ENCODE peak calls at places on chromosomes 3 and 15, in eight cellular contexts. One of them, this sample, is unnamed. For H3K4me1, the result is how much of the 10 kb centered on the place peaks cover.

GRCh38 chr3:33023176-33024136 is 72.0 kb downstream of the CCR4 start:
- DNase-seq in pancreas: no peak
- DNase-seq in spleen: no peak
- DNase-seq in GM12878: no peak
- DNase-seq in adrenal gland: no peak
- DNase-seq in right atrium auricular region: no peak
- DNase-seq in effector memory CD4-positive, alpha-beta T cell: no peak
- DNase-seq in cardiac muscle cell: no peak
- DNase-seq in this sample: no peak

GRCh38 chr3:108302570-108302969 is 6.2 kb downstream of the HHLA2 start:
- DNase-seq in pancreas: no peak
- DNase-seq in spleen: no peak
- DNase-seq in GM12878: no peak
- DNase-seq in adrenal gland: no peak
- DNase-seq in right atrium auricular region: no peak
- DNase-seq in effector memory CD4-positive, alpha-beta T cell: no peak
- DNase-seq in cardiac muscle cell: no peak
- DNase-seq in this sample: no peak

GRCh38 chr3:37526511-37526910 is 335.2 kb upstream of the CTDSPL start:
- DNase-seq in pancreas: no peak
- DNase-seq in spleen: no peak
- DNase-seq in GM12878: no peak
- DNase-seq in adrenal gland: peak
- DNase-seq in right atrium auricular region: peak
- DNase-seq in effector memory CD4-positive, alpha-beta T cell: no peak
- DNase-seq in cardiac muscle cell: peak
- DNase-seq in this sample: no peak

GRCh38 chr3:89522168-89522567 is 414.7 kb downstream of the EPHA3 start:
- DNase-seq in pancreas: no peak
- DNase-seq in spleen: no peak
- DNase-seq in GM12878: no peak
- DNase-seq in adrenal gland: no peak
- DNase-seq in right atrium auricular region: no peak
- DNase-seq in effector memory CD4-positive, alpha-beta T cell: no peak
- DNase-seq in cardiac muscle cell: peak
- DNase-seq in this sample: no peak

GRCh38 chr15:29294732-29295131 is 25.1 kb upstream of the NSMCE3 start:
- DNase-seq in pancreas: no peak
- DNase-seq in spleen: no peak
- DNase-seq in GM12878: no peak
- DNase-seq in adrenal gland: no peak
- DNase-seq in right atrium auricular region: no peak
- DNase-seq in effector memory CD4-positive, alpha-beta T cell: no peak
- DNase-seq in cardiac muscle cell: no peak
- DNase-seq in this sample: no peak

GRCh38 chr15:48856947-48857346 is 21.0 kb upstream of the EID1 start:
- DNase-seq in pancreas: no peak
- DNase-seq in spleen: no peak
- DNase-seq in GM12878: no peak
- DNase-seq in adrenal gland: no peak
- DNase-seq in right atrium auricular region: no peak
- DNase-seq in effector memory CD4-positive, alpha-beta T cell: no peak
- DNase-seq in cardiac muscle cell: peak
- DNase-seq in this sample: peak

GRCh38 chr3:178492496-178492895 is 43.7 kb upstream of the KCNMB2 start:
- DNase-seq in pancreas: no peak
- DNase-seq in spleen: no peak
- DNase-seq in GM12878: no peak
- DNase-seq in adrenal gland: no peak
- DNase-seq in right atrium auricular region: no peak
- DNase-seq in effector memory CD4-positive, alpha-beta T cell: no peak
- DNase-seq in cardiac muscle cell: no peak
- DNase-seq in this sample: no peak

GRCh38 chr3:167198949-167199348 is 181.1 kb downstream of the ZBBX start:
- DNase-seq in pancreas: no peak
- DNase-seq in spleen: no peak
- DNase-seq in GM12878: peak
- DNase-seq in adrenal gland: no peak
- DNase-seq in right atrium auricular region: no peak
- DNase-seq in effector memory CD4-positive, alpha-beta T cell: no peak
- DNase-seq in cardiac muscle cell: no peak
- DNase-seq in this sample: no peak

GRCh38 chr3:107268461-107268860 is 108.8 kb upstream of the CCDC54 start:
- DNase-seq in pancreas: no peak
- DNase-seq in spleen: no peak
- DNase-seq in GM12878: no peak
- DNase-seq in adrenal gland: no peak
- DNase-seq in right atrium auricular region: no peak
- DNase-seq in effector memory CD4-positive, alpha-beta T cell: no peak
- DNase-seq in cardiac muscle cell: no peak
- DNase-seq in this sample: no peak

GRCh38 chr3:188469228-188469885 is 315.4 kb downstream of the LPP start:
- DNase-seq in pancreas: no peak
- DNase-seq in spleen: no peak
- DNase-seq in GM12878: no peak
- DNase-seq in adrenal gland: no peak
- DNase-seq in right atrium auricular region: no peak
- DNase-seq in effector memory CD4-positive, alpha-beta T cell: no peak
- DNase-seq in cardiac muscle cell: peak
- DNase-seq in this sample: peak

GRCh38 chr3:114365909-114366308 is 72.1 kb downstream of the TIGIT start:
- DNase-seq in pancreas: no peak
- DNase-seq in spleen: no peak
- DNase-seq in GM12878: no peak
- DNase-seq in adrenal gland: no peak
- DNase-seq in right atrium auricular region: no peak
- DNase-seq in effector memory CD4-positive, alpha-beta T cell: no peak
- DNase-seq in cardiac muscle cell: no peak
- DNase-seq in this sample: no peak

GRCh38 chr3:7820969-7821368 is 680.7 kb upstream of the LMCD1 start:
- DNase-seq in pancreas: no peak
- DNase-seq in spleen: no peak
- DNase-seq in GM12878: no peak
- DNase-seq in adrenal gland: no peak
- DNase-seq in right atrium auricular region: no peak
- DNase-seq in effector memory CD4-positive, alpha-beta T cell: no peak
- DNase-seq in cardiac muscle cell: no peak
- DNase-seq in this sample: no peak

DNA sequence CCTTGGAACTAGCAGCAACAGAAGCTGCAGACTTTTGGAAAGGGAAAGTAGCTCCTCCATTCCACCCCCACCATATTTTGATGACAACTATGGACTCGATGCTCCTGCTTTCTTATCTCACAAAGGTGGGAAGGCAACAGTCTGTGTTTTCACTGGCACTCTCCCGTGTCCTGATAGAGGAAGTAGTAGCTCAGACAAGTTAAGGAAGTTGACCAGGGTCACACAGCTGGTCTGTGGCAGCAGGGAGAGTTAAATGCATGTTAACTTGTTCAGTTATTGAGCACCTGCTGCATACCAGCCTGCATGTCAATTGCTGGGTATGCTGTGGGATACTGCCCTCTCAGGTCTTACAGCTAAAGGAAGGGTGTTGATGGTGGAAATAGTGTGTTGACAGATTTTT is 33.2 kb downstream of the BHLHE40 start:
- DNase-seq in pancreas: no peak
- DNase-seq in spleen: peak
- DNase-seq in GM12878: no peak
- DNase-seq in adrenal gland: no peak
- DNase-seq in right atrium auricular region: no peak
- DNase-seq in effector memory CD4-positive, alpha-beta T cell: no peak
- DNase-seq in cardiac muscle cell: no peak
- DNase-seq in this sample: no peak
- H3K4me1 ChIP-seq in pancreas: under half
- H3K4me1 ChIP-seq in spleen: half or more
- H3K4me1 ChIP-seq in GM12878: half or more
- H3K4me1 ChIP-seq in adrenal gland: under half
- H3K4me1 ChIP-seq in right atrium auricular region: under half
- H3K4me1 ChIP-seq in effector memory CD4-positive, alpha-beta T cell: under half
- H3K4me1 ChIP-seq in cardiac muscle cell: under half
- H3K4me1 ChIP-seq in this sample: under half

DNA sequence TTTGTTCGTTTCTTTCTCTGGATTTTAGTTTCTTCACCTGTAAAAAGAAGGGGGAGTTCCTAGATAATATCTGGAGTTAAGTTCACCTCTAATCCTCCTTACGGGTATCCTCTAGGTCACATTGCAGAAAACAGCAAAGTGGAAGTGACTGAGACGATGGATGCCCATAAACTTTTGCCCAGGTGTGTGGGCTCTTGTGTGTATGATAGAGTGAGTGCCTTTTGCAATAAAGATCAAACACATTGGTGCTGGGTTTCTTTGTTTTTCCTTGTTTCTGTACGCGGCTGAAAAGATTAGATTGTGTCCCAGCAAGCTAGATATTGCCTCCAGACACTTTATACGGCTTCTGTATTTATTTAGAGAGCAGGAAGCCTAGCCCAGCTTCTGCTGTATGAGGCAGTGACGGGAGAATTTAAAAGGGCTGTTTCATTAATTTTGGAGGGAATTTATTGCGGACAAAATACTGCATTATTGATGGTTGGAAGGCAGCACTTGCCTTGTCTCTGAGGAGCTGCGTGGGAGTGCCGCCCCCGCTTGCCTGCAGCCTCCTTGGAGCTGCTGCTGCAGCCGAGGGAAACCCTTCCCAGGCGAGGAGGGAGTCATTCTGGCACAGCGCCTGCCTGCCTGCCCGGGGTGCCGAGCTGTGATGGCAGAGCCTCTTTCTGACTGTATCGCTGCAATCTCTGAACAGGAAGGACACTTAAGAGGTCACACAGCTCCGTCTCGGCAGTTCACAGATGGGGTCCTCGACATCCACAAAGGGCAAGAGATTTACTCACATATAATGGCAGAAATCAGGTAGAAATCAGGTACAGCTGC is 38.6 kb downstream of the PYDC2 start:
- DNase-seq in pancreas: peak
- DNase-seq in spleen: no peak
- DNase-seq in GM12878: no peak
- DNase-seq in adrenal gland: peak
- DNase-seq in right atrium auricular region: no peak
- DNase-seq in effector memory CD4-positive, alpha-beta T cell: no peak
- DNase-seq in cardiac muscle cell: peak
- DNase-seq in this sample: no peak
- H3K4me3 ChIP-seq in pancreas: no peak
- H3K4me3 ChIP-seq in spleen: no peak
- H3K4me3 ChIP-seq in GM12878: no peak
- H3K4me3 ChIP-seq in adrenal gland: no peak
- H3K4me3 ChIP-seq in right atrium auricular region: no peak
- H3K4me3 ChIP-seq in effector memory CD4-positive, alpha-beta T cell: no peak
- H3K4me3 ChIP-seq in cardiac muscle cell: no peak
- H3K4me3 ChIP-seq in this sample: no peak

GRCh38 chr3:63751459-63751858 is 67.6 kb upstream of the C3orf49 start:
- DNase-seq in pancreas: no peak
- DNase-seq in spleen: no peak
- DNase-seq in GM12878: no peak
- DNase-seq in adrenal gland: no peak
- DNase-seq in right atrium auricular region: no peak
- DNase-seq in effector memory CD4-positive, alpha-beta T cell: no peak
- DNase-seq in cardiac muscle cell: no peak
- DNase-seq in this sample: no peak
- H3K4me1 ChIP-seq in pancreas: under half
- H3K4me1 ChIP-seq in spleen: under half
- H3K4me1 ChIP-seq in GM12878: under half
- H3K4me1 ChIP-seq in adrenal gland: under half
- H3K4me1 ChIP-seq in right atrium auricular region: under half
- H3K4me1 ChIP-seq in effector memory CD4-positive, alpha-beta T cell: under half
- H3K4me1 ChIP-seq in cardiac muscle cell: under half
- H3K4me1 ChIP-seq in this sample: under half

GRCh38 chr15:26631894-26632293 is 141.0 kb downstream of the GABRB3 start:
- DNase-seq in pancreas: no peak
- DNase-seq in spleen: no peak
- DNase-seq in GM12878: no peak
- DNase-seq in adrenal gland: no peak
- DNase-seq in right atrium auricular region: no peak
- DNase-seq in effector memory CD4-positive, alpha-beta T cell: no peak
- DNase-seq in cardiac muscle cell: no peak
- DNase-seq in this sample: no peak

GRCh38 chr15:26628071-26628470 is 144.8 kb downstream of the GABRB3 start:
- DNase-seq in pancreas: no peak
- DNase-seq in spleen: no peak
- DNase-seq in GM12878: no peak
- DNase-seq in adrenal gland: no peak
- DNase-seq in right atrium auricular region: no peak
- DNase-seq in effector memory CD4-positive, alpha-beta T cell: no peak
- DNase-seq in cardiac muscle cell: no peak
- DNase-seq in this sample: no peak

GRCh38 chr15:26632500-26632899 is 140.4 kb downstream of the GABRB3 start:
- DNase-seq in pancreas: no peak
- DNase-seq in spleen: no peak
- DNase-seq in GM12878: no peak
- DNase-seq in adrenal gland: no peak
- DNase-seq in right atrium auricular region: no peak
- DNase-seq in effector memory CD4-positive, alpha-beta T cell: no peak
- DNase-seq in cardiac muscle cell: no peak
- DNase-seq in this sample: no peak

GRCh38 chr15:26628879-26629529 is 143.9 kb downstream of the GABRB3 start:
- DNase-seq in pancreas: peak
- DNase-seq in spleen: peak
- DNase-seq in GM12878: no peak
- DNase-seq in adrenal gland: peak
- DNase-seq in right atrium auricular region: no peak
- DNase-seq in effector memory CD4-positive, alpha-beta T cell: no peak
- DNase-seq in cardiac muscle cell: peak
- DNase-seq in this sample: no peak

DNA sequence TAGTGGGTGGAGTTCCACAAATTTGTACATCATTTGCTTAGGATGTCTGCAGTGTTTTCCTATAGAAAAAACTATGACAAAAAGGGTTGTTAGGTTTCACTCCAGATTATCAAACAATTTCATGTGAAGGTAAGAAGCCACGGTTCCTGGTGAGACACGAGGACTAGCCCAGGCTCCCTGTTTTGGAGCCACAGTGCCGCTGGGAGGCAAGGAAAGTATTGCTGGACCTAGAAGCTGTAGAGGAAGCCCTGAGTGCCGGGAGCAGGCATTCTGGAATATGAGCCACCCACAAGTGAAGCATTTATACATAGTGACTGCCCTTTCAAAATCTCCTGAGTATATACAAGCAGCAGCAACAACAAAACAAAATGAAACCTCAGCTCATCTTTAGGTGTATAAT is 142.0 kb downstream of the GABRB3 start:
- DNase-seq in pancreas: no peak
- DNase-seq in spleen: no peak
- DNase-seq in GM12878: no peak
- DNase-seq in adrenal gland: no peak
- DNase-seq in right atrium auricular region: no peak
- DNase-seq in effector memory CD4-positive, alpha-beta T cell: no peak
- DNase-seq in cardiac muscle cell: no peak
- DNase-seq in this sample: no peak
- H3K4me3 ChIP-seq in pancreas: no peak
- H3K4me3 ChIP-seq in spleen: no peak
- H3K4me3 ChIP-seq in GM12878: no peak
- H3K4me3 ChIP-seq in adrenal gland: no peak
- H3K4me3 ChIP-seq in right atrium auricular region: no peak
- H3K4me3 ChIP-seq in effector memory CD4-positive, alpha-beta T cell: no peak
- H3K4me3 ChIP-seq in cardiac muscle cell: no peak
- H3K4me3 ChIP-seq in this sample: no peak

GRCh38 chr3:152300029-152300764 is 31.5 kb downstream of the MBNL1 start:
- DNase-seq in pancreas: no peak
- DNase-seq in spleen: no peak
- DNase-seq in GM12878: no peak
- DNase-seq in adrenal gland: no peak
- DNase-seq in right atrium auricular region: no peak
- DNase-seq in effector memory CD4-positive, alpha-beta T cell: no peak
- DNase-seq in cardiac muscle cell: no peak
- DNase-seq in this sample: no peak
- H3K4me1 ChIP-seq in pancreas: under half
- H3K4me1 ChIP-seq in spleen: half or more
- H3K4me1 ChIP-seq in GM12878: under half
- H3K4me1 ChIP-seq in adrenal gland: half or more
- H3K4me1 ChIP-seq in right atrium auricular region: under half
- H3K4me1 ChIP-seq in effector memory CD4-positive, alpha-beta T cell: half or more
- H3K4me1 ChIP-seq in cardiac muscle cell: half or more
- H3K4me1 ChIP-seq in this sample: half or more